ENCODE peak calls at places on chromosomes 16 and 17, in nine cellular contexts. X is RWPE2; M is aorta; P is left ventricle myocardium inferior; R is CD8-positive, alpha-beta T cell; E is CD4-positive, alpha-beta T cell; G is A549; Q is fibroblast of lung; N is CD8-positive, alpha-beta memory T cell. Y is an unnamed sample.

GRCh38 chr17:31758646-31759045 is 100.4 kb downstream of the COPRS start:
- DNase-seq in R (no peak), E (no peak), N (no peak), G (no peak), M (no peak), X (no peak), Q (no peak), P (no peak), Y (no peak)

GRCh38 chr17:57370051-57370581 is 113.8 kb downstream of the MSI2 start:
- DNase-seq in N (no peak), R (no peak), M (no peak), E (no peak), P (no peak), Q (peak; percentile 90), X (peak; percentile 85), G (peak; percentile 91), Y (no peak)

GRCh38 chr16:87329436-87330256 is 12.5 kb upstream of the C16orf95 start:
- DNase-seq in N (no peak), E (no peak), P (no peak), Q (no peak), M (no peak), R (no peak), G (no peak), X (no peak), Y (no peak)

GRCh38 chr16:48963901-48964615 is 317.6 kb downstream of the CBLN1 start:
- DNase-seq in G (peak; percentile 36), N (no peak), X (no peak), Q (peak; percentile 78), P (no peak), R (no peak), M (no peak), E (no peak), Y (no peak)

GRCh38 chr17:35742496-35742895 is 10.5 kb downstream of the GAS2L2 start:
- DNase-seq in Q (no peak), X (no peak), N (no peak), M (no peak), G (no peak), E (no peak), R (no peak), P (no peak), Y (no peak)

GRCh38 chr17:40460585-40460975 is 17.3 kb downstream of the IGFBP4 start:
- DNase-seq in Q (peak; percentile 28), X (no peak), G (no peak), M (no peak), E (no peak), P (no peak), N (no peak), R (no peak), Y (no peak)

GRCh38 chr17:35243459-35244204 is 760 bp downstream of the SLFN5 start:
- DNase-seq in N (peak; percentile 81), M (peak; percentile 79), E (peak; percentile 51), Q (peak; percentile 80), P (peak; percentile 33), X (no peak), R (peak; percentile 71), G (peak; percentile 41), Y (no peak)

GRCh38 chr17:1796800-1797199 is 32.9 kb downstream of the SMYD4 start:
- DNase-seq in N (no peak), M (no peak), P (no peak), R (no peak), Q (peak; percentile 29), X (no peak), G (no peak), E (no peak), Y (no peak)

GRCh38 chr17:5198472-5198871 is 6.8 kb upstream of the ZNF594 start:
- DNase-seq in N (no peak), E (no peak), X (no peak), M (no peak), G (no peak), P (no peak), R (no peak), Q (no peak), Y (no peak)

GRCh38 chr16:7521834-7522233 is 189.2 kb downstream of the RBFOX1 start:
- DNase-seq in E (no peak), X (no peak), N (no peak), Q (no peak), R (no peak), G (no peak), M (no peak), P (no peak), Y (no peak)

GRCh38 chr17:70906808-70907207 is 737.5 kb downstream of the KCNJ2 start:
- DNase-seq in G (no peak), X (no peak), P (peak; percentile 20), R (no peak), Q (peak; percentile 47), M (no peak), E (no peak), N (no peak), Y (no peak)

GRCh38 chr17:2706911-2707510 is 4.6 kb downstream of the CLUH start:
- DNase-seq in Q (no peak), P (no peak), R (no peak), X (peak; percentile 54), G (no peak), E (no peak), N (no peak), M (peak; percentile 39), Y (no peak)

GRCh38 chr16:35147556-35148504 is 1688.4 kb downstream of the TP53TG3F start:
- DNase-seq in X (no peak), Q (no peak), E (no peak), M (no peak), G (no peak), N (no peak), P (no peak), R (no peak), Y (no peak)
- H3K9me3 ChIP-seq in X (peaks cover 7% of the 10 kb centered on the region), Q (no peaks in the 10 kb centered on the region), E (peaks cover 35% of the 10 kb centered on the region), M (peaks cover 1% of the 10 kb centered on the region), G (peaks cover 5% of the 10 kb centered on the region), N (no peaks in the 10 kb centered on the region), P (peaks cover 15% of the 10 kb centered on the region), R (no peaks in the 10 kb centered on the region), Y (no peaks in the 10 kb centered on the region)

GRCh38 chr16:35733971-35734702 is 2274.7 kb downstream of the TP53TG3F start:
- DNase-seq in Q (no peak), P (no peak), M (no peak), E (no peak), G (no peak), N (no peak), X (no peak), R (no peak), Y (no peak)

GRCh38 chr16:35730251-35730650 is 2270.8 kb downstream of the TP53TG3F start:
- DNase-seq in M (no peak), R (no peak), E (no peak), N (no peak), G (no peak), Q (no peak), P (no peak), X (no peak), Y (no peak)

GRCh38 chr16:35733278-35733965 is 2274.0 kb downstream of the TP53TG3F start:
- DNase-seq in M (no peak), E (no peak), P (no peak), X (no peak), R (no peak), N (no peak), G (no peak), Q (no peak), Y (no peak)

GRCh38 chr16:35732046-35732810 is 2272.8 kb downstream of the TP53TG3F start:
- DNase-seq in M (no peak), Q (no peak), P (no peak), E (no peak), R (no peak), G (no peak), N (no peak), X (no peak), Y (no peak)

GRCh38 chr16:35731341-35732040 is 2272.1 kb downstream of the TP53TG3F start:
- DNase-seq in P (no peak), M (no peak), G (no peak), Q (no peak), X (no peak), N (no peak), E (no peak), R (no peak), Y (no peak)
- H3K9me3 ChIP-seq in P (no peaks in the 10 kb centered on the region), M (no peaks in the 10 kb centered on the region), G (no peaks in the 10 kb centered on the region), Q (no peaks in the 10 kb centered on the region), X (peaks cover 11% of the 10 kb centered on the region), N (no peaks in the 10 kb centered on the region), E (peaks cover 39% of the 10 kb centered on the region), R (no peaks in the 10 kb centered on the region), Y (no peaks in the 10 kb centered on the region)

GRCh38 chr16:62545039-62545438 is 508.8 kb upstream of the CDH8 start:
- DNase-seq in R (no peak), M (no peak), P (no peak), N (no peak), G (no peak), Q (no peak), E (no peak), X (no peak), Y (no peak)
- H3K9me3 ChIP-seq in R (no peaks in the 10 kb centered on the region), M (peaks cover 1% of the 10 kb centered on the region), P (no peaks in the 10 kb centered on the region), N (no peaks in the 10 kb centered on the region), G (no peaks in the 10 kb centered on the region), Q (no peaks in the 10 kb centered on the region), E (peaks cover 30% of the 10 kb centered on the region), X (no peaks in the 10 kb centered on the region), Y (no peaks in the 10 kb centered on the region)

DNA sequence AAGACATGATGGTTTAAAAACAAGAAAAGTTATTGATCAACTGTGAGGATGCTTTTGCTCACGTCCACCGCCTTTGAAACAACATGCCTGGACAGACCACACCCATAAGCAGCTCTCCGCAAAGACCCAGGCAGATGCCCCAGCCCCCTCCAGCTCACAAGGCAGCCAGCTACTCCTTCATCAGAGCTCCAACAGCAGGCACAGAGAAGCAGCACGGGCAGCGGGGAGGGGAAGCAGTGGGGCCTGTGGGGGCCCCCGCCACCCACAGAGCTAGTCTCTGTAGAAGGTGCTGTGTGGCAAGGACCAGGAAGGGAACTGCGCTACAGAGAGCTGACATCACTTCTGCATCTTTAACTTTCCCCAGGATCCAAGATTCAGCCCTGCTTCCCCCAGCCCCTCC is 10.0 kb upstream of the SCNN1G start:
- DNase-seq in X (no peak), E (no peak), R (no peak), G (no peak), N (no peak), P (no peak), Q (no peak), M (no peak), Y (no peak)
- H3K9me3 ChIP-seq in X (no peaks in the 10 kb centered on the region), E (no peaks in the 10 kb centered on the region), R (no peaks in the 10 kb centered on the region), G (no peaks in the 10 kb centered on the region), N (no peaks in the 10 kb centered on the region), P (no peaks in the 10 kb centered on the region), Q (no peaks in the 10 kb centered on the region), M (no peaks in the 10 kb centered on the region), Y (no peaks in the 10 kb centered on the region)

GRCh38 chr16:75044800-75045361 is 46.1 kb downstream of the ZNRF1 start:
- DNase-seq in R (no peak), P (peak; percentile 46), Q (peak; percentile 58), N (no peak), E (no peak), G (peak; percentile 48), M (peak; percentile 63), X (no peak), Y (no peak)
- H3K9me3 ChIP-seq in R (no peaks in the 10 kb centered on the region), P (no peaks in the 10 kb centered on the region), Q (no peaks in the 10 kb centered on the region), N (no peaks in the 10 kb centered on the region), E (no peaks in the 10 kb centered on the region), G (no peaks in the 10 kb centered on the region), M (no peaks in the 10 kb centered on the region), X (no peaks in the 10 kb centered on the region), Y (no peaks in the 10 kb centered on the region)

DNA sequence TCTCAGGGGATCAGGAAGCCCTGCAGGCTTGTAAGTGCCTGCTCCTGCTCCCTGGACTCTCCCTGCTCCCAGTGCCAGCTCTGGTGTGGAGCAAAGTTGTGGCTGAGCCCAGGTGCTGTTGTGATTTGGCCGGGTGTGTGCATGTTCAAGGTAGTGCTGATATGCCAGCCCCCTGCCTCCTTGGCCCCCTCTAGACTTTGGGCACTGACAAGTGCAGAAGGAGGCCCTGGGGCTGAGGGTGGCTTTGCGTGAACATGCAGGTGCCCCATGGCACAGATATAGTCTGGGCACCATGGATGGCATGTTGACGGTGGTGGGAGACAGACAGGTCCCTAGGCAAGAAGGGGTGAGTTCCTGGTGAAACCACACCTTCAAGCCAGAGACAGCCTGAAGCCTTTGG is 441.6 kb upstream of the CDH8 start:
- DNase-seq in Q (no peak), E (no peak), X (no peak), R (no peak), N (no peak), P (no peak), M (no peak), G (no peak), Y (no peak)
- H3K9me3 ChIP-seq in Q (no peaks in the 10 kb centered on the region), E (peaks cover 27% of the 10 kb centered on the region), X (no peaks in the 10 kb centered on the region), R (no peaks in the 10 kb centered on the region), N (no peaks in the 10 kb centered on the region), P (peaks cover 6% of the 10 kb centered on the region), M (no peaks in the 10 kb centered on the region), G (no peaks in the 10 kb centered on the region), Y (peaks cover 2% of the 10 kb centered on the region)